ENCODE peak calls at places on chromosomes 7 and 10, in ten cellular contexts. B is WTC11, T is lower leg skin, Y is hypothalamus, V is cardiac muscle cell, W is HT1080, A is T-cell, F is AG04449, P is mesothelial cell of epicardium, K is breast epithelium. H is an unnamed sample.

GRCh38 chr10:103497161-103497915 is 3.8 kb downstream of the NEURL1 start:
- DNase-seq in B (no peak), T (no peak), Y (no peak), V (no peak), W (no peak), A (no peak), F (no peak), P (no peak), K (no peak), H (no peak)

GRCh38 chr7:37510043-37510634 is 61.5 kb upstream of the ELMO1 start:
- DNase-seq in B (no peak), T (no peak), Y (no peak), V (peak), W (peak), A (peak), F (no peak), P (no peak), K (no peak), H (no peak)

GRCh38 chr10:77969029-77969635 is 42.6 kb upstream of the DLG5 start:
- DNase-seq in B (no peak), T (no peak), Y (no peak), V (no peak), W (no peak), A (no peak), F (no peak), P (no peak), K (no peak), H (no peak)

GRCh38 chr10:30476511-30476910 is 42.5 kb downstream of the MAP3K8 start:
- DNase-seq in B (no peak), T (no peak), Y (no peak), V (no peak), W (no peak), A (no peak), F (no peak), P (no peak), K (no peak), H (no peak)

GRCh38 chr7:93921607-93922446 is at the start of gene GNG11:
- DNase-seq in B (peak), T (peak), Y (peak), V (peak), W (peak), A (peak), F (no peak), P (peak), K (peak), H (peak)

GRCh38 chr7:98119257-98119918 is 12.7 kb downstream of the LMTK2 start:
- DNase-seq in B (no peak), T (no peak), Y (no peak), V (no peak), W (peak), A (no peak), F (peak), P (no peak), K (no peak), H (no peak)

GRCh38 chr7:24318326-24318725 is 34.3 kb downstream of the NPY start:
- DNase-seq in B (peak), T (no peak), Y (no peak), V (no peak), W (peak), A (no peak), F (no peak), P (no peak), K (no peak), H (no peak)

GRCh38 chr7:17298102-17298839 is at the start of gene AHR:
- DNase-seq in B (peak), T (peak), Y (peak), V (peak), W (peak), A (peak), F (peak), P (no peak), K (peak), H (peak)

GRCh38 chr10:97540669-97541500 is 31.7 kb upstream of the ANKRD2 start:
- DNase-seq in B (peak), T (no peak), Y (no peak), V (no peak), W (no peak), A (no peak), F (no peak), P (no peak), K (no peak), H (no peak)

GRCh38 chr10:43584051-43584450 is 9.6 kb upstream of the ZNF239 start:
- DNase-seq in B (no peak), T (no peak), Y (no peak), V (no peak), W (no peak), A (no peak), F (no peak), P (no peak), K (no peak), H (no peak)

GRCh38 chr10:131806646-131807317 is 94.0 kb upstream of the PPP2R2D start:
- DNase-seq in B (no peak), T (no peak), Y (no peak), V (peak), W (no peak), A (no peak), F (no peak), P (peak), K (no peak), H (no peak)

GRCh38 chr7:35037211-35037525 is at the start of gene DPY19L1:
- DNase-seq in B (no peak), T (no peak), Y (no peak), V (no peak), W (no peak), A (no peak), F (no peak), P (no peak), K (no peak), H (no peak)

GRCh38 chr10:79093658-79094411 is 25.1 kb downstream of the ZMIZ1 start:
- DNase-seq in B (no peak), T (peak), Y (no peak), V (no peak), W (peak), A (no peak), F (no peak), P (no peak), K (peak), H (peak)

GRCh38 chr10:49410365-49411074 is 14.6 kb upstream of the DRGX start:
- DNase-seq in B (no peak), T (no peak), Y (no peak), V (no peak), W (no peak), A (no peak), F (no peak), P (no peak), K (peak), H (no peak)

GRCh38 chr7:4527988-4528641 is 154.0 kb upstream of the FOXK1 start:
- DNase-seq in B (no peak), T (no peak), Y (no peak), V (no peak), W (no peak), A (no peak), F (no peak), P (no peak), K (no peak), H (no peak)

GRCh38 chr7:92075455-92076158 is 58.7 kb downstream of the CYP51A1 start:
- DNase-seq in B (no peak), T (no peak), Y (no peak), V (no peak), W (no peak), A (no peak), F (no peak), P (no peak), K (no peak), H (no peak)

GRCh38 chr10:24430591-24430990 is 221.7 kb downstream of the KIAA1217 start:
- DNase-seq in B (no peak), T (no peak), Y (no peak), V (no peak), W (no peak), A (no peak), F (no peak), P (no peak), K (no peak), H (no peak)

GRCh38 chr7:104156842-104157277 is 51.0 kb downstream of the ORC5 start:
- DNase-seq in B (no peak), T (no peak), Y (no peak), V (peak), W (peak), A (no peak), F (peak), P (no peak), K (no peak), H (no peak)

GRCh38 chr10:129773359-129773990 is 190.6 kb downstream of the EBF3 start:
- DNase-seq in B (peak), T (no peak), Y (no peak), V (no peak), W (no peak), A (no peak), F (no peak), P (peak), K (peak), H (no peak)

GRCh38 chr10:96833220-96834001 is 1.3 kb downstream of the LCOR start:
- DNase-seq in B (peak), T (peak), Y (no peak), V (peak), W (no peak), A (no peak), F (no peak), P (peak), K (no peak), H (no peak)

GRCh38 chr7:104956753-104957450 is 57.1 kb upstream of the KMT2E start:
- DNase-seq in B (no peak), T (no peak), Y (no peak), V (no peak), W (peak), A (no peak), F (peak), P (no peak), K (no peak), H (no peak)

GRCh38 chr10:103715430-103715829 is 139.9 kb downstream of the SH3PXD2A start:
- DNase-seq in B (no peak), T (no peak), Y (peak), V (no peak), W (peak), A (no peak), F (peak), P (no peak), K (no peak), H (no peak)

H was measured in KG1.